ENCODE peak calls at places on chromosome 20, in ten cellular contexts. One of them, this sample, is unnamed. For H3K4me1, the result is how much of the 10 kb centered on the place peaks cover.

GRCh38 chr20:10625641-10626040 is 48.2 kb downstream of the JAG1 start:
- DNase-seq in lung: no peak
- DNase-seq in left lung: no peak
- DNase-seq in DND-41: no peak
- DNase-seq in heart left ventricle: no peak
- DNase-seq in GM23248: peak
- DNase-seq in left ventricle myocardium inferior: no peak
- DNase-seq in pancreas: no peak
- DNase-seq in breast epithelium: no peak
- DNase-seq in IMR-90: no peak
- DNase-seq in this sample: no peak

GRCh38 chr20:8940311-8940710 is 128.6 kb upstream of the PLCB4 start:
- DNase-seq in lung: no peak
- DNase-seq in left lung: no peak
- DNase-seq in DND-41: no peak
- DNase-seq in heart left ventricle: no peak
- DNase-seq in GM23248: no peak
- DNase-seq in left ventricle myocardium inferior: no peak
- DNase-seq in pancreas: no peak
- DNase-seq in breast epithelium: no peak
- DNase-seq in IMR-90: no peak
- DNase-seq in this sample: no peak

GRCh38 chr20:1900321-1900791 is 5.1 kb downstream of the SIRPA start:
- DNase-seq in lung: no peak
- DNase-seq in left lung: peak
- DNase-seq in DND-41: no peak
- DNase-seq in heart left ventricle: peak
- DNase-seq in GM23248: peak
- DNase-seq in left ventricle myocardium inferior: peak
- DNase-seq in pancreas: peak
- DNase-seq in breast epithelium: peak
- DNase-seq in IMR-90: peak
- DNase-seq in this sample: peak

GRCh38 chr20:57507477-57507876 is 17.5 kb downstream of the CTCFL start:
- DNase-seq in lung: no peak
- DNase-seq in left lung: no peak
- DNase-seq in DND-41: no peak
- DNase-seq in heart left ventricle: no peak
- DNase-seq in GM23248: peak
- DNase-seq in left ventricle myocardium inferior: no peak
- DNase-seq in pancreas: peak
- DNase-seq in breast epithelium: no peak
- DNase-seq in IMR-90: no peak
- DNase-seq in this sample: no peak

GRCh38 chr20:32506721-32507120 is 78.4 kb downstream of the NOL4L start:
- DNase-seq in lung: no peak
- DNase-seq in left lung: peak
- DNase-seq in DND-41: no peak
- DNase-seq in heart left ventricle: no peak
- DNase-seq in GM23248: no peak
- DNase-seq in left ventricle myocardium inferior: no peak
- DNase-seq in pancreas: peak
- DNase-seq in breast epithelium: no peak
- DNase-seq in IMR-90: no peak
- DNase-seq in this sample: no peak

GRCh38 chr20:53846640-53847039 is 223.8 kb downstream of the BCAS1 start:
- DNase-seq in lung: no peak
- DNase-seq in left lung: no peak
- DNase-seq in DND-41: no peak
- DNase-seq in heart left ventricle: no peak
- DNase-seq in GM23248: no peak
- DNase-seq in left ventricle myocardium inferior: no peak
- DNase-seq in pancreas: no peak
- DNase-seq in breast epithelium: no peak
- DNase-seq in IMR-90: no peak
- DNase-seq in this sample: no peak

GRCh38 chr20:12435254-12435653 is 517.6 kb downstream of the BTBD3 start:
- DNase-seq in lung: no peak
- DNase-seq in left lung: no peak
- DNase-seq in DND-41: no peak
- DNase-seq in heart left ventricle: no peak
- DNase-seq in GM23248: no peak
- DNase-seq in left ventricle myocardium inferior: no peak
- DNase-seq in pancreas: no peak
- DNase-seq in breast epithelium: no peak
- DNase-seq in IMR-90: no peak
- DNase-seq in this sample: no peak

GRCh38 chr20:47173596-47174216 is 182.8 kb downstream of the ZMYND8 start:
- DNase-seq in lung: no peak
- DNase-seq in left lung: no peak
- DNase-seq in DND-41: no peak
- DNase-seq in heart left ventricle: no peak
- DNase-seq in GM23248: no peak
- DNase-seq in left ventricle myocardium inferior: no peak
- DNase-seq in pancreas: no peak
- DNase-seq in breast epithelium: no peak
- DNase-seq in IMR-90: no peak
- DNase-seq in this sample: no peak

GRCh38 chr20:17964073-17964472 is 4.5 kb downstream of the SNX5 start:
- DNase-seq in lung: no peak
- DNase-seq in left lung: no peak
- DNase-seq in DND-41: no peak
- DNase-seq in heart left ventricle: no peak
- DNase-seq in GM23248: no peak
- DNase-seq in left ventricle myocardium inferior: no peak
- DNase-seq in pancreas: no peak
- DNase-seq in breast epithelium: no peak
- DNase-seq in IMR-90: no peak
- DNase-seq in this sample: no peak

GRCh38 chr20:17963114-17963897 is 5.3 kb downstream of the SNX5 start:
- DNase-seq in lung: no peak
- DNase-seq in left lung: no peak
- DNase-seq in DND-41: no peak
- DNase-seq in heart left ventricle: no peak
- DNase-seq in GM23248: no peak
- DNase-seq in left ventricle myocardium inferior: no peak
- DNase-seq in pancreas: no peak
- DNase-seq in breast epithelium: no peak
- DNase-seq in IMR-90: no peak
- DNase-seq in this sample: no peak

GRCh38 chr20:17966432-17967312 is 1.9 kb downstream of the SNX5 start:
- DNase-seq in lung: no peak
- DNase-seq in left lung: no peak
- DNase-seq in DND-41: peak
- DNase-seq in heart left ventricle: no peak
- DNase-seq in GM23248: peak
- DNase-seq in left ventricle myocardium inferior: no peak
- DNase-seq in pancreas: no peak
- DNase-seq in breast epithelium: no peak
- DNase-seq in IMR-90: peak
- DNase-seq in this sample: no peak

GRCh38 chr20:17965042-17965697 is 3.4 kb downstream of the SNX5 start:
- DNase-seq in lung: no peak
- DNase-seq in left lung: no peak
- DNase-seq in DND-41: no peak
- DNase-seq in heart left ventricle: no peak
- DNase-seq in GM23248: no peak
- DNase-seq in left ventricle myocardium inferior: no peak
- DNase-seq in pancreas: no peak
- DNase-seq in breast epithelium: no peak
- DNase-seq in IMR-90: no peak
- DNase-seq in this sample: no peak

GRCh38 chr20:17964632-17965031 is 4.0 kb downstream of the SNX5 start:
- DNase-seq in lung: no peak
- DNase-seq in left lung: no peak
- DNase-seq in DND-41: no peak
- DNase-seq in heart left ventricle: no peak
- DNase-seq in GM23248: no peak
- DNase-seq in left ventricle myocardium inferior: no peak
- DNase-seq in pancreas: no peak
- DNase-seq in breast epithelium: no peak
- DNase-seq in IMR-90: no peak
- DNase-seq in this sample: no peak
- H3K27ac ChIP-seq in lung: peak
- H3K27ac ChIP-seq in left lung: peak
- H3K27ac ChIP-seq in DND-41: peak
- H3K27ac ChIP-seq in heart left ventricle: no peak
- H3K27ac ChIP-seq in GM23248: peak
- H3K27ac ChIP-seq in left ventricle myocardium inferior: no peak
- H3K27ac ChIP-seq in pancreas: no peak
- H3K27ac ChIP-seq in breast epithelium: no peak
- H3K27ac ChIP-seq in IMR-90: no peak
- H3K27ac ChIP-seq in this sample: no peak

GRCh38 chr20:63536241-63536977 is 767 bp downstream of the PTK6 start:
- DNase-seq in lung: no peak
- DNase-seq in left lung: no peak
- DNase-seq in DND-41: no peak
- DNase-seq in heart left ventricle: no peak
- DNase-seq in GM23248: peak
- DNase-seq in left ventricle myocardium inferior: no peak
- DNase-seq in pancreas: peak
- DNase-seq in breast epithelium: peak
- DNase-seq in IMR-90: peak
- DNase-seq in this sample: no peak

GRCh38 chr20:63536997-63537524 is at the start of gene PTK6:
- DNase-seq in lung: peak
- DNase-seq in left lung: peak
- DNase-seq in DND-41: no peak
- DNase-seq in heart left ventricle: no peak
- DNase-seq in GM23248: no peak
- DNase-seq in left ventricle myocardium inferior: peak
- DNase-seq in pancreas: peak
- DNase-seq in breast epithelium: peak
- DNase-seq in IMR-90: no peak
- DNase-seq in this sample: no peak

GRCh38 chr20:63539092-63539430 is 1.9 kb upstream of the PTK6 start:
- DNase-seq in lung: no peak
- DNase-seq in left lung: no peak
- DNase-seq in DND-41: no peak
- DNase-seq in heart left ventricle: no peak
- DNase-seq in GM23248: no peak
- DNase-seq in left ventricle myocardium inferior: no peak
- DNase-seq in pancreas: no peak
- DNase-seq in breast epithelium: no peak
- DNase-seq in IMR-90: no peak
- DNase-seq in this sample: no peak

GRCh38 chr20:63538204-63539091 is 1.3 kb upstream of the PTK6 start:
- DNase-seq in lung: peak
- DNase-seq in left lung: peak
- DNase-seq in DND-41: no peak
- DNase-seq in heart left ventricle: no peak
- DNase-seq in GM23248: no peak
- DNase-seq in left ventricle myocardium inferior: no peak
- DNase-seq in pancreas: peak
- DNase-seq in breast epithelium: peak
- DNase-seq in IMR-90: peak
- DNase-seq in this sample: no peak

GRCh38 chr20:63537525-63538203 is 488 bp upstream of the PTK6 start:
- DNase-seq in lung: peak
- DNase-seq in left lung: peak
- DNase-seq in DND-41: peak
- DNase-seq in heart left ventricle: peak
- DNase-seq in GM23248: peak
- DNase-seq in left ventricle myocardium inferior: peak
- DNase-seq in pancreas: peak
- DNase-seq in breast epithelium: peak
- DNase-seq in IMR-90: peak
- DNase-seq in this sample: peak
- H3K4me1 ChIP-seq in lung: under half
- H3K4me1 ChIP-seq in left lung: under half
- H3K4me1 ChIP-seq in DND-41: under half
- H3K4me1 ChIP-seq in heart left ventricle: under half
- H3K4me1 ChIP-seq in GM23248: under half
- H3K4me1 ChIP-seq in left ventricle myocardium inferior: under half
- H3K4me1 ChIP-seq in pancreas: under half
- H3K4me1 ChIP-seq in breast epithelium: under half
- H3K4me1 ChIP-seq in IMR-90: under half
- H3K4me1 ChIP-seq in this sample: under half

GRCh38 chr20:33696448-33696847 is 10.3 kb upstream of the E2F1 start:
- DNase-seq in lung: no peak
- DNase-seq in left lung: no peak
- DNase-seq in DND-41: no peak
- DNase-seq in heart left ventricle: no peak
- DNase-seq in GM23248: no peak
- DNase-seq in left ventricle myocardium inferior: no peak
- DNase-seq in pancreas: no peak
- DNase-seq in breast epithelium: no peak
- DNase-seq in IMR-90: no peak
- DNase-seq in this sample: no peak

GRCh38 chr20:33693741-33694645 is 7.8 kb upstream of the E2F1 start:
- DNase-seq in lung: no peak
- DNase-seq in left lung: no peak
- DNase-seq in DND-41: no peak
- DNase-seq in heart left ventricle: no peak
- DNase-seq in GM23248: no peak
- DNase-seq in left ventricle myocardium inferior: peak
- DNase-seq in pancreas: peak
- DNase-seq in breast epithelium: no peak
- DNase-seq in IMR-90: no peak
- DNase-seq in this sample: peak

GRCh38 chr20:33697129-33697528 is 10.9 kb upstream of the E2F1 start:
- DNase-seq in lung: no peak
- DNase-seq in left lung: no peak
- DNase-seq in DND-41: no peak
- DNase-seq in heart left ventricle: peak
- DNase-seq in GM23248: peak
- DNase-seq in left ventricle myocardium inferior: no peak
- DNase-seq in pancreas: no peak
- DNase-seq in breast epithelium: no peak
- DNase-seq in IMR-90: peak
- DNase-seq in this sample: peak

GRCh38 chr20:33693274-33693673 is 7.1 kb upstream of the E2F1 start:
- DNase-seq in lung: no peak
- DNase-seq in left lung: no peak
- DNase-seq in DND-41: no peak
- DNase-seq in heart left ventricle: no peak
- DNase-seq in GM23248: no peak
- DNase-seq in left ventricle myocardium inferior: no peak
- DNase-seq in pancreas: peak
- DNase-seq in breast epithelium: no peak
- DNase-seq in IMR-90: no peak
- DNase-seq in this sample: no peak

DNA sequence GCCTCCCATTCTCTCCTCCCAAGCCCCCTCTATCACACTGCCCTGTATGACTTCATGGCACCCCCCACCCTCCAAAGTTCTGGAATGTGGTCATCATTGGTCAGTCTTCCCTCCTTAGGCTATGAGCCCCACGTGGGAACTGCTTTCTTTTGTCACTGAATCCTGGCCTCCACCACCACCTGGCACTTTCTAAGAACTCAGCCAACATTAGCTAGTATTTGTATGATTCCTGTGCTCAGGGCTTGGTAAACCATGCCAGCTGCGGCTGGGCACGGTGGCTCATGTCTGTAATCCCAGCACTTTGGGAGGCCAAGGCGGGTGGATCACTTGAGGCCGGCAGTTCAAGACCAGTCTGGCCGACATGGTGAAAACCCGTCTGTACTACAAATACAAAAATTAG is 8.5 kb upstream of the E2F1 start:
- DNase-seq in lung: no peak
- DNase-seq in left lung: no peak
- DNase-seq in DND-41: no peak
- DNase-seq in heart left ventricle: no peak
- DNase-seq in GM23248: no peak
- DNase-seq in left ventricle myocardium inferior: no peak
- DNase-seq in pancreas: peak
- DNase-seq in breast epithelium: no peak
- DNase-seq in IMR-90: no peak
- DNase-seq in this sample: no peak
- H3K27ac ChIP-seq in lung: peak
- H3K27ac ChIP-seq in left lung: no peak
- H3K27ac ChIP-seq in DND-41: no peak
- H3K27ac ChIP-seq in heart left ventricle: peak
- H3K27ac ChIP-seq in GM23248: no peak
- H3K27ac ChIP-seq in left ventricle myocardium inferior: peak
- H3K27ac ChIP-seq in pancreas: no peak
- H3K27ac ChIP-seq in breast epithelium: peak
- H3K27ac ChIP-seq in IMR-90: no peak
- H3K27ac ChIP-seq in this sample: no peak

GRCh38 chr20:33685328-33686007 is 717 bp downstream of the E2F1 start:
- DNase-seq in lung: no peak
- DNase-seq in left lung: no peak
- DNase-seq in DND-41: peak
- DNase-seq in heart left ventricle: no peak
- DNase-seq in GM23248: peak
- DNase-seq in left ventricle myocardium inferior: no peak
- DNase-seq in pancreas: peak
- DNase-seq in breast epithelium: no peak
- DNase-seq in IMR-90: no peak
- DNase-seq in this sample: no peak
- H3K4me1 ChIP-seq in lung: under half
- H3K4me1 ChIP-seq in left lung: under half
- H3K4me1 ChIP-seq in DND-41: half or more
- H3K4me1 ChIP-seq in heart left ventricle: under half
- H3K4me1 ChIP-seq in GM23248: under half
- H3K4me1 ChIP-seq in left ventricle myocardium inferior: under half
- H3K4me1 ChIP-seq in pancreas: under half
- H3K4me1 ChIP-seq in breast epithelium: under half
- H3K4me1 ChIP-seq in IMR-90: under half
- H3K4me1 ChIP-seq in this sample: under half